ENCODE peak calls at places on chromosomes 4 and X, in eight cellular contexts. K is T-cell, Y is pancreas, H is lower lobe of right lung, L is Right ventricle myocardium superior, J is lung, X is activated B cell treated with CpG ODN at 0.5 μM for 24 hours, O is NCI-H2081. A is an unnamed sample.
A peak's percentile ranks its signal among the peaks of the same experiment; 100 is the strongest.

GRCh38 chr4:96455045-96455720 is 615.3 kb downstream of the PDHA2 start:
- DNase-seq in K (no peak), Y (no peak), H (no peak), L (no peak), J (no peak), X (no peak), O (no peak), A (peak; percentile 43)

GRCh38 chr4:72846280-72847111 is 223.0 kb downstream of the COX18 start:
- DNase-seq in K (no peak), Y (no peak), H (no peak), L (no peak), J (no peak), X (no peak), O (no peak), A (no peak)

GRCh38 chr4:74770511-74770910 is 23.8 kb downstream of the BTC start:
- DNase-seq in K (no peak), Y (no peak), H (no peak), L (no peak), J (no peak), X (no peak), O (no peak), A (no peak)

GRCh38 chr4:86498560-86499166 is 95.5 kb upstream of the PTPN13 start:
- DNase-seq in K (no peak), Y (no peak), H (no peak), L (no peak), J (no peak), X (no peak), O (peak; percentile 54), A (no peak)

GRCh38 chr4:132218406-132218805 is 930.7 kb upstream of the PCDH10 start:
- DNase-seq in K (no peak), Y (no peak), H (no peak), L (no peak), J (no peak), X (no peak), O (no peak), A (no peak)

GRCh38 chr4:33577798-33578197 is 2666.5 kb downstream of the ARAP2 start:
- DNase-seq in K (no peak), Y (no peak), H (no peak), L (no peak), J (no peak), X (no peak), O (no peak), A (no peak)

GRCh38 chr4:74638001-74638400 is 156.3 kb downstream of the BTC start:
- DNase-seq in K (no peak), Y (no peak), H (no peak), L (no peak), J (no peak), X (no peak), O (no peak), A (no peak)

GRCh38 chr4:112007361-112007760 is 137.9 kb upstream of the FAM241A start:
- DNase-seq in K (no peak), Y (no peak), H (no peak), L (no peak), J (no peak), X (no peak), O (no peak), A (no peak)

GRCh38 chrX:41730101-41730500 is 6.1 kb downstream of the GPR82 start:
- DNase-seq in K (no peak), Y (no peak), H (no peak), L (no peak), J (no peak), X (no peak), O (no peak), A (no peak)

GRCh38 chr4:1488831-1489638 is 82.8 kb upstream of the NKX1-1 start:
- DNase-seq in K (no peak), Y (no peak), H (peak; percentile 19), L (peak; percentile 22), J (no peak), X (no peak), O (no peak), A (peak; percentile 54)

GRCh38 chr4:88985088-88985779 is 71.8 kb downstream of the FAM13A start:
- DNase-seq in K (no peak), Y (no peak), H (no peak), L (no peak), J (no peak), X (no peak), O (no peak), A (no peak)

GRCh38 chr4:26787461-26788340 is 72.9 kb upstream of the STIM2 start:
- DNase-seq in K (peak; percentile 33), Y (peak; percentile 77), H (no peak), L (peak; percentile 50), J (no peak), X (no peak), O (peak; percentile 49), A (no peak)

GRCh38 chrX:11380187-11380586 is 87.0 kb downstream of the AMELX start:
- DNase-seq in K (no peak), Y (no peak), H (no peak), L (no peak), J (no peak), X (no peak), O (no peak), A (no peak)

GRCh38 chr4:99221980-99222379 is 2.9 kb upstream of the ADH6 start:
- DNase-seq in K (no peak), Y (no peak), H (no peak), L (no peak), J (no peak), X (no peak), O (no peak), A (no peak)

GRCh38 chr4:2067446-2068197 is 8.5 kb downstream of the NAT8L start:
- DNase-seq in K (no peak), Y (no peak), H (peak; percentile 39), L (peak; percentile 22), J (no peak), X (no peak), O (no peak), A (peak; percentile 56)

GRCh38 chr4:101682946-101683345 is 107.6 kb upstream of the BANK1 start:
- DNase-seq in K (no peak), Y (no peak), H (no peak), L (no peak), J (no peak), X (no peak), O (no peak), A (no peak)

GRCh38 chr4:167587361-167587760 is 353.1 kb upstream of the SPOCK3 start:
- DNase-seq in K (no peak), Y (no peak), H (no peak), L (no peak), J (no peak), X (no peak), O (no peak), A (no peak)

GRCh38 chr4:2432991-2433530 is 14.3 kb downstream of the CFAP99 start:
- DNase-seq in K (no peak), Y (no peak), H (no peak), L (peak; percentile 44), J (no peak), X (no peak), O (no peak), A (peak; percentile 87)

GRCh38 chr4:79366422-79366821 is 40.6 kb upstream of the NAA11 start:
- DNase-seq in K (no peak), Y (no peak), H (no peak), L (no peak), J (no peak), X (no peak), O (no peak), A (no peak)

A was measured in kidney.